ENCODE peak calls at places on chromosomes 7 and 10, in seven cellular contexts. B, Z, X, E, G, V and W are unnamed samples.
A peak's percentile ranks its signal among the peaks of the same experiment; 100 is the strongest.

GRCh38 chr7:33862946-33863814 is 42.2 kb upstream of the BMPER start:
- DNase-seq in B (no peak), Z (no peak), X (no peak), E (peak; percentile 12), G (no peak), V (no peak), W (no peak)

GRCh38 chr10:96556003-96556402 is 30.8 kb downstream of the TM9SF3 start:
- DNase-seq in B (no peak), Z (no peak), X (no peak), E (peak; percentile 15), G (no peak), V (no peak), W (no peak)

GRCh38 chr10:99779335-99779734 is 3.1 kb upstream of the ABCC2 start:
- DNase-seq in B (no peak), Z (no peak), X (no peak), E (peak; percentile 4), G (no peak), V (peak; percentile 83), W (no peak)

GRCh38 chr10:3755440-3756359 is 29.3 kb downstream of the KLF6 start:
- DNase-seq in B (no peak), Z (no peak), X (no peak), E (no peak), G (no peak), V (peak; percentile 64), W (no peak)

GRCh38 chr10:87030912-87031635 is 11.0 kb downstream of the FAM25A start:
- DNase-seq in B (no peak), Z (no peak), X (no peak), E (no peak), G (no peak), V (no peak), W (no peak)

GRCh38 chr7:40907286-40907685 is 772.5 kb downstream of the SUGCT start:
- DNase-seq in B (no peak), Z (no peak), X (no peak), E (no peak), G (no peak), V (no peak), W (no peak)

GRCh38 chr7:28774529-28775057 is 183.5 kb downstream of the TRIL start:
- DNase-seq in B (no peak), Z (no peak), X (no peak), E (no peak), G (no peak), V (no peak), W (no peak)

GRCh38 chr10:77844713-77845454 is 81.7 kb downstream of the DLG5 start:
- DNase-seq in B (no peak), Z (peak; percentile 38), X (peak; percentile 78), E (no peak), G (no peak), V (peak; percentile 83), W (no peak)

GRCh38 chr10:103663802-103664201 is 170.3 kb downstream of the NEURL1 start:
- DNase-seq in B (no peak), Z (no peak), X (peak; percentile 88), E (peak; percentile 54), G (no peak), V (no peak), W (no peak)

GRCh38 chr7:64685091-64685490 is 19.2 kb downstream of the ZNF107 start:
- DNase-seq in B (no peak), Z (no peak), X (no peak), E (no peak), G (no peak), V (no peak), W (no peak)

GRCh38 chr10:131960631-131961046 is 21.1 kb downstream of the BNIP3 start:
- DNase-seq in B (no peak), Z (no peak), X (no peak), E (peak; percentile 3), G (no peak), V (no peak), W (no peak)

GRCh38 chr7:99252166-99252895 is 20.3 kb upstream of the MYH16 start:
- DNase-seq in B (no peak), Z (no peak), X (no peak), E (no peak), G (no peak), V (no peak), W (no peak)

GRCh38 chr10:103067951-103068350 is 125.1 kb downstream of the NT5C2 start:
- DNase-seq in B (no peak), Z (no peak), X (no peak), E (no peak), G (no peak), V (peak; percentile 52), W (no peak)

GRCh38 chr10:118092209-118092608 is 45.5 kb upstream of the RAB11FIP2 start:
- DNase-seq in B (no peak), Z (no peak), X (no peak), E (no peak), G (no peak), V (no peak), W (no peak)

GRCh38 chr7:74262639-74263398 is 8.6 kb upstream of the RFC2 start:
- DNase-seq in B (no peak), Z (no peak), X (no peak), E (no peak), G (no peak), V (no peak), W (no peak)

GRCh38 chr7:158650821-158651225 is 53.8 kb downstream of the NCAPG2 start:
- DNase-seq in B (no peak), Z (no peak), X (no peak), E (no peak), G (no peak), V (peak; percentile 66), W (no peak)

GRCh38 chr7:157477550-157478212 is 140.9 kb downstream of the DNAJB6 start:
- DNase-seq in B (no peak), Z (no peak), X (peak; percentile 40), E (no peak), G (no peak), V (no peak), W (peak; percentile 21)

GRCh38 chr10:15037691-15038090 is 6.1 kb upstream of the OLAH start:
- DNase-seq in B (no peak), Z (no peak), X (no peak), E (no peak), G (no peak), V (no peak), W (no peak)

GRCh38 chr10:94006591-94007550 is 13.1 kb downstream of the PLCE1 start:
- DNase-seq in B (no peak), Z (no peak), X (no peak), E (peak; percentile 69), G (peak; percentile 73), V (peak; percentile 78), W (no peak)

GRCh38 chr7:94375713-94376112 is 19.0 kb upstream of the COL1A2 start:
- DNase-seq in B (no peak), Z (no peak), X (no peak), E (peak; percentile 28), G (peak; percentile 94), V (peak; percentile 98), W (peak; percentile 46)

DNA sequence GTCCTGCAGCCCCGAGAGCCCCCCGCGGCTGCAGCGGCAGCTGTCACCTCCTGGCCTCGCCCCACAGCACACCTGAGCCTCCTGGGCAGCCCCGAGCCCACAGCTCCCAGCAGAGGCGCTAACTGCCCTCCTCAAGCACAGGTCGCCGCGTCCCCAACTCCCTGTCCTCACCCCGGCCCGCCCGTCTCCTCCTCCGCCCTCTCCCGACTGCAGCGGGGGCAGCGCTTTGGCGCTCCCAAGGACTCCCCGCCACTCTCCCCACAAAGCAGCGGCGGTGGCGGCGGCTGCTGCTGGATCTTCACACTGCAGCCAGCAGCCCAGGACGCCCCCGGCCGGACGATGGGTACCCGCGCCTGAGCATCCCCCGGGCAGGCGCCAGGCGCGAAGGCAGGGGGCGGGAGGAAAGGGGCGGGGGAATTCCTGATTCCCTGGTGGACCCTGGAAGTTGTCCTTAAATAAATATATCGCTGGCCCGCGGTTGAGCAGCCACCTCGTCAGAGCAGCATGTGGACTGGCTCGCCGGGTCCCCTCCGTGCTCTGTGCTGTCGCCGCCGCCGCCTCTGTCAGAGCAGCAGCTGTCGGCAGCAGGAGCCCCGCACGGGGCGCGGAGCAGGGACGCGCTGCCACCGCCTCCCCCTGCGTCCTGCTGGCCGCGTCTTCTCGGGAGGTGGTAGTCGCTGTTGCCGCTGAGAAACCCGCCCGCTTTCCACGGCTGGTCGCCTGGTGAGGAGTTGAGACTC is at the start of gene ZNF804B:
- DNase-seq in B (no peak), Z (no peak), X (peak; percentile 76), E (peak; percentile 63), G (no peak), V (no peak), W (peak; percentile 16)
- H3K27me3 ChIP-seq in B (peaks cover 5% of the 10 kb centered on the region), Z (no peaks in the 10 kb centered on the region), X (no peaks in the 10 kb centered on the region), E (peaks cover 3% of the 10 kb centered on the region), G (peaks cover 3% of the 10 kb centered on the region), V (no peaks in the 10 kb centered on the region), W (no peaks in the 10 kb centered on the region)

DNA sequence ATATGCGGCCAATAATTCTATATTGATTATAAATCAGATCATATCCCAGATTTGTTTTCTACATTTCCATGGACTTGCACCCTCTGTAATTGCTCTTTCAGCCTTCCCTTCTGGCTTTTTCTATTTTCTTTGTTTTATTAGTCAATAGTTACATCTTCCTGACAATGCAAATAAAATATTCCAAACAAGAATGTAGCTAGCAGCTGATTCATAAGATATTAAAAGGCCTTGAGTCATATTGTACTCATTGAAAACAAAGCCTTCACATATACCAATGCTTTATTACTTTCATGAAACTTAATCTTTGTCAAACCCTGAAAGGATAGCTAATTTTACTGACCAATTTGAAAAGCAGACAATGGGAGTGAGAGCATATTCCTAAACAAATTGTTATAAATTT is 10.7 kb upstream of the SFMBT2 start:
- DNase-seq in B (no peak), Z (no peak), X (no peak), E (no peak), G (no peak), V (no peak), W (no peak)
- H3K27me3 ChIP-seq in B (no peaks in the 10 kb centered on the region), Z (peaks cover 34% of the 10 kb centered on the region), X (no peaks in the 10 kb centered on the region), E (no peaks in the 10 kb centered on the region), G (no peaks in the 10 kb centered on the region), V (peaks cover 2% of the 10 kb centered on the region), W (no peaks in the 10 kb centered on the region)

GRCh38 chr10:60762554-60762953 is 15.7 kb upstream of the CDK1 start:
- DNase-seq in B (no peak), Z (no peak), X (no peak), E (no peak), G (no peak), V (no peak), W (no peak)

GRCh38 chr10:60757422-60757895 is 20.8 kb upstream of the CDK1 start:
- DNase-seq in B (no peak), Z (no peak), X (no peak), E (no peak), G (no peak), V (peak; percentile 6), W (no peak)

GRCh38 chr10:60759181-60759580 is 19.1 kb upstream of the CDK1 start:
- DNase-seq in B (no peak), Z (no peak), X (no peak), E (no peak), G (no peak), V (no peak), W (no peak)

DNA sequence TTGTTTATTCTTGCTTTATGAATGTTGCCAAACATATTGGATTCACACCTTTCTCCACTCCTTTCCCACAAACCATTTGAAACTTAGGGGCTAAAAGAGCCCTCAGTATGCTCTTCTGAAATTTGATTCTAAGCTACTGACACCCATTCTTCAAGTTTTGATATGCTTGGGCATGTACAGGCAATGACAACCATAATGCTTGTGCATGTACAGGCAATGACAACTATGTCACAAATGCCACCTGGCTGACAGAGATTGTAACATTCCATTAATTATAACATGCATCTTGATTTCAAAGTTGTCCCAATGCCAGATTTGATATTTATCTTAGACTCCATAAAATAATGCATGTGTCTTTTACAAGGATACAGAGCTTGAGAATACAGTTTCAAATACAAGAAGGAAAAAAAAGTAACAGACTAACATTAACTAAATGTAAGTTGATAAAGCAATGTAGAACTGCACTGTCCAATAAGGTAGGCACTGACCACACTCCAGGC is 17.5 kb upstream of the CDK1 start:
- DNase-seq in B (no peak), Z (no peak), X (no peak), E (no peak), G (no peak), V (no peak), W (no peak)
- H3K27me3 ChIP-seq in B (peaks cover 12% of the 10 kb centered on the region), Z (no peaks in the 10 kb centered on the region), X (no peaks in the 10 kb centered on the region), E (no peaks in the 10 kb centered on the region), G (no peaks in the 10 kb centered on the region), V (peaks cover 3% of the 10 kb centered on the region), W (no peaks in the 10 kb centered on the region)

GRCh38 chr10:101208543-101208942 is 20.7 kb downstream of the LBX1 start:
- DNase-seq in B (no peak), Z (no peak), X (peak; percentile 1), E (no peak), G (no peak), V (no peak), W (no peak)
- H3K27me3 ChIP-seq in B (peaks cover 24% of the 10 kb centered on the region), Z (peaks cover 3% of the 10 kb centered on the region), X (no peaks in the 10 kb centered on the region), E (no peaks in the 10 kb centered on the region), G (peaks cover 20% of the 10 kb centered on the region), V (peaks cover 52% of the 10 kb centered on the region), W (no peaks in the 10 kb centered on the region)